ENCODE peak calls at places on chromosome 3, in nine cellular contexts. C is A549, W is lower lobe of right lung, A is AG09309, P is heart left ventricle, K is astrocyte of the spinal cord, G is HL-60, T is right atrium auricular region, S is transverse colon. Z is an unnamed sample.

GRCh38 chr3:127911421-127911931 is 3.6 kb upstream of the KBTBD12 start:
- DNase-seq in C (no peak), W (no peak), A (no peak), P (peak), K (no peak), G (no peak), T (peak), S (no peak), Z (peak)

GRCh38 chr3:169509780-169510179 is 153.7 kb downstream of the MECOM start:
- DNase-seq in C (no peak), W (no peak), A (no peak), P (no peak), K (no peak), G (no peak), T (no peak), S (no peak), Z (no peak)

GRCh38 chr3:12051586-12051985 is 47.4 kb downstream of the SYN2 start:
- DNase-seq in C (no peak), W (no peak), A (no peak), P (no peak), K (no peak), G (no peak), T (no peak), S (no peak), Z (no peak)

GRCh38 chr3:169020371-169020770 is 643.1 kb downstream of the MECOM start:
- DNase-seq in C (no peak), W (no peak), A (no peak), P (no peak), K (no peak), G (no peak), T (no peak), S (no peak), Z (no peak)

GRCh38 chr3:195774917-195775316 is 36.8 kb downstream of the MUC4 start:
- DNase-seq in C (peak), W (peak), A (no peak), P (peak), K (peak), G (no peak), T (no peak), S (peak), Z (peak)

GRCh38 chr3:105906834-105907233 is 38.0 kb upstream of the CBLB start:
- DNase-seq in C (peak), W (no peak), A (peak), P (peak), K (no peak), G (peak), T (peak), S (no peak), Z (no peak)

GRCh38 chr3:182482692-182483091 is 310.6 kb upstream of the ATP11B start:
- DNase-seq in C (no peak), W (no peak), A (no peak), P (no peak), K (no peak), G (no peak), T (no peak), S (no peak), Z (no peak)

GRCh38 chr3:14127516-14128161 is 2.8 kb downstream of the TMEM43 start:
- DNase-seq in C (no peak), W (no peak), A (no peak), P (no peak), K (no peak), G (no peak), T (peak), S (no peak), Z (no peak)

GRCh38 chr3:152307829-152308474 is 39.2 kb downstream of the MBNL1 start:
- DNase-seq in C (peak), W (no peak), A (no peak), P (no peak), K (no peak), G (no peak), T (no peak), S (no peak), Z (peak)

GRCh38 chr3:115325539-115325938 is 178.5 kb upstream of the ZBTB20 start:
- DNase-seq in C (peak), W (no peak), A (no peak), P (peak), K (peak), G (no peak), T (no peak), S (no peak), Z (peak)

GRCh38 chr3:48280883-48281282 is 40.0 kb downstream of the ZNF589 start:
- DNase-seq in C (no peak), W (no peak), A (no peak), P (no peak), K (no peak), G (no peak), T (no peak), S (no peak), Z (no peak)

GRCh38 chr3:15405448-15406050 is 21.8 kb downstream of the METTL6 start:
- DNase-seq in C (peak), W (no peak), A (peak), P (no peak), K (peak), G (peak), T (no peak), S (no peak), Z (peak)

GRCh38 chr3:45994661-45995369 is 809 bp downstream of the FYCO1 start:
- DNase-seq in C (no peak), W (no peak), A (no peak), P (peak), K (no peak), G (peak), T (no peak), S (peak), Z (peak)

GRCh38 chr3:158718490-158719170 is 13.6 kb downstream of the RARRES1 start:
- DNase-seq in C (peak), W (no peak), A (peak), P (no peak), K (peak), G (no peak), T (no peak), S (peak), Z (peak)

GRCh38 chr3:45417949-45418847 is 29.8 kb downstream of the LARS2 start:
- DNase-seq in C (no peak), W (no peak), A (no peak), P (no peak), K (no peak), G (no peak), T (no peak), S (peak), Z (no peak)

GRCh38 chr3:65785065-65785645 is 253.6 kb downstream of the MAGI1 start:
- DNase-seq in C (peak), W (no peak), A (peak), P (no peak), K (peak), G (peak), T (no peak), S (no peak), Z (peak)

GRCh38 chr3:142976621-142977398 is 13.3 kb upstream of the PAQR9 start:
- DNase-seq in C (peak), W (peak), A (peak), P (peak), K (peak), G (peak), T (peak), S (peak), Z (peak)

GRCh38 chr3:184659797-184660301 is 52.0 kb downstream of the MAGEF1 start:
- DNase-seq in C (no peak), W (no peak), A (no peak), P (no peak), K (no peak), G (no peak), T (no peak), S (no peak), Z (no peak)

GRCh38 chr3:39148116-39149058 is 5.0 kb downstream of the CSRNP1 start:
- DNase-seq in C (no peak), W (no peak), A (no peak), P (no peak), K (peak), G (peak), T (peak), S (peak), Z (peak)

GRCh38 chr3:171849632-171850323 is 6.6 kb downstream of the TMEM212 start:
- DNase-seq in C (no peak), W (no peak), A (no peak), P (no peak), K (no peak), G (no peak), T (no peak), S (no peak), Z (no peak)

GRCh38 chr3:108100906-108101305 is 10.1 kb upstream of the CD47 start:
- DNase-seq in C (no peak), W (no peak), A (no peak), P (no peak), K (no peak), G (no peak), T (no peak), S (no peak), Z (no peak)

GRCh38 chr3:46733026-46733800 is 15.5 kb upstream of the PRSS50 start:
- DNase-seq in C (peak), W (no peak), A (no peak), P (no peak), K (no peak), G (no peak), T (peak), S (no peak), Z (peak)

GRCh38 chr3:74546426-74546825 is 68.0 kb downstream of the CNTN3 start:
- DNase-seq in C (no peak), W (no peak), A (peak), P (no peak), K (peak), G (no peak), T (no peak), S (no peak), Z (no peak)

GRCh38 chr3:81816473-81817260 is 55.2 kb upstream of the GBE1 start:
- DNase-seq in C (no peak), W (no peak), A (no peak), P (no peak), K (peak), G (no peak), T (no peak), S (no peak), Z (peak)

GRCh38 chr3:62863648-62864047 is 11.6 kb downstream of the CADPS start:
- DNase-seq in C (no peak), W (no peak), A (no peak), P (no peak), K (no peak), G (no peak), T (no peak), S (no peak), Z (no peak)

GRCh38 chr3:146222204-146223046 is 28.5 kb downstream of the PLSCR4 start:
- DNase-seq in C (peak), W (no peak), A (no peak), P (no peak), K (peak), G (no peak), T (no peak), S (peak), Z (peak)

GRCh38 chr3:116453676-116454346 is 8.5 kb upstream of the LSAMP start:
- DNase-seq in C (no peak), W (no peak), A (no peak), P (no peak), K (peak), G (no peak), T (no peak), S (no peak), Z (no peak)

GRCh38 chr3:48248095-48248863 is 7.4 kb downstream of the ZNF589 start:
- DNase-seq in C (no peak), W (no peak), A (peak), P (no peak), K (no peak), G (no peak), T (no peak), S (no peak), Z (no peak)

GRCh38 chr3:82791241-82791640 is 1029.8 kb upstream of the GBE1 start:
- DNase-seq in C (no peak), W (no peak), A (no peak), P (no peak), K (no peak), G (no peak), T (no peak), S (no peak), Z (no peak)

GRCh38 chr3:42961633-42962032 is 17.5 kb upstream of the GASK1A start:
- DNase-seq in C (peak), W (no peak), A (peak), P (no peak), K (peak), G (peak), T (no peak), S (peak), Z (peak)

GRCh38 chr3:98731720-98732238 is 31.4 kb upstream of the ST3GAL6 start:
- DNase-seq in C (no peak), W (no peak), A (no peak), P (no peak), K (peak), G (no peak), T (no peak), S (no peak), Z (peak)

GRCh38 chr3:112470791-112471190 is 28.5 kb downstream of the BTLA start:
- DNase-seq in C (no peak), W (no peak), A (peak), P (no peak), K (peak), G (no peak), T (no peak), S (no peak), Z (no peak)

GRCh38 chr3:69998759-69999158 is 774 bp upstream of the SAMMSON start:
- DNase-seq in C (no peak), W (no peak), A (no peak), P (no peak), K (peak), G (no peak), T (no peak), S (no peak), Z (no peak)

DNA sequence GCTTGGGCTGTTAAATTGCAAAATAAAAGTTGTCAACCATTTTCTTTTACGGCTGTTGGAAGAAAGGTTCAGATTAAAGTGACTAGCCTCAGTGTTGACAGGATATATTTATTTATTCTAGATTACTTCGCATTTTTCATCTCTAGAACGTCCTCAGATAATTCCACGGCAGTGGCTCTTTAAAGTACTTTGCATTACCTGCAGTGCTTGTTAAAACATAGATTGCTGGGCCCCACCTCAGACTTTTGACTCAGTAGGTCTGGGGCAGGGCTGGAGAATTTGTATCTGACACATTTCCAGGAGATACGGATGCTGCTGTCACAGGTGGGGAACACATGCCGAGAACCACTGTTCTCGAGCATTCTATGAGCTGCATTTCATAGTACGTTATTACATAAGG is 292.7 kb downstream of the EDEM1 start:
- DNase-seq in C (no peak), W (no peak), A (no peak), P (no peak), K (no peak), G (no peak), T (no peak), S (peak), Z (no peak)
- H3K4me3 ChIP-seq in C (no peak), W (no peak), A (no peak), P (no peak), K (no peak), G (no peak), T (no peak), S (no peak), Z (no peak)

GRCh38 chr3:124779751-124780191 is 49.5 kb downstream of the UMPS start:
- DNase-seq in C (no peak), W (no peak), A (no peak), P (peak), K (no peak), G (no peak), T (no peak), S (no peak), Z (no peak)

GRCh38 chr3:124780767-124781485 is 50.7 kb downstream of the UMPS start:
- DNase-seq in C (no peak), W (peak), A (no peak), P (peak), K (peak), G (peak), T (peak), S (peak), Z (peak)

GRCh38 chr3:124779116-124779515 is 48.9 kb downstream of the UMPS start:
- DNase-seq in C (no peak), W (no peak), A (no peak), P (no peak), K (no peak), G (no peak), T (no peak), S (no peak), Z (no peak)

GRCh38 chr3:124781706-124782376 is 51.6 kb downstream of the UMPS start:
- DNase-seq in C (no peak), W (no peak), A (no peak), P (no peak), K (no peak), G (no peak), T (no peak), S (peak), Z (no peak)

GRCh38 chr3:124780356-124780755 is 50.1 kb downstream of the UMPS start:
- DNase-seq in C (no peak), W (no peak), A (peak), P (peak), K (peak), G (no peak), T (peak), S (peak), Z (peak)
- H3K4me3 ChIP-seq in C (no peak), W (no peak), A (no peak), P (no peak), K (no peak), G (no peak), T (no peak), S (no peak), Z (no peak)

GRCh38 chr3:123028233-123028828 is 768 bp upstream of the SEMA5B start:
- DNase-seq in C (peak), W (no peak), A (peak), P (peak), K (peak), G (peak), T (no peak), S (peak), Z (peak)

GRCh38 chr3:123031051-123031450 is 3.5 kb upstream of the SEMA5B start:
- DNase-seq in C (no peak), W (no peak), A (no peak), P (no peak), K (no peak), G (no peak), T (no peak), S (no peak), Z (no peak)

GRCh38 chr3:123026551-123027291 is 842 bp downstream of the SEMA5B start:
- DNase-seq in C (peak), W (peak), A (no peak), P (peak), K (no peak), G (no peak), T (no peak), S (peak), Z (peak)

GRCh38 chr3:123025642-123026521 is 1.7 kb downstream of the SEMA5B start:
- DNase-seq in C (no peak), W (peak), A (no peak), P (peak), K (no peak), G (peak), T (no peak), S (no peak), Z (peak)

DNA sequence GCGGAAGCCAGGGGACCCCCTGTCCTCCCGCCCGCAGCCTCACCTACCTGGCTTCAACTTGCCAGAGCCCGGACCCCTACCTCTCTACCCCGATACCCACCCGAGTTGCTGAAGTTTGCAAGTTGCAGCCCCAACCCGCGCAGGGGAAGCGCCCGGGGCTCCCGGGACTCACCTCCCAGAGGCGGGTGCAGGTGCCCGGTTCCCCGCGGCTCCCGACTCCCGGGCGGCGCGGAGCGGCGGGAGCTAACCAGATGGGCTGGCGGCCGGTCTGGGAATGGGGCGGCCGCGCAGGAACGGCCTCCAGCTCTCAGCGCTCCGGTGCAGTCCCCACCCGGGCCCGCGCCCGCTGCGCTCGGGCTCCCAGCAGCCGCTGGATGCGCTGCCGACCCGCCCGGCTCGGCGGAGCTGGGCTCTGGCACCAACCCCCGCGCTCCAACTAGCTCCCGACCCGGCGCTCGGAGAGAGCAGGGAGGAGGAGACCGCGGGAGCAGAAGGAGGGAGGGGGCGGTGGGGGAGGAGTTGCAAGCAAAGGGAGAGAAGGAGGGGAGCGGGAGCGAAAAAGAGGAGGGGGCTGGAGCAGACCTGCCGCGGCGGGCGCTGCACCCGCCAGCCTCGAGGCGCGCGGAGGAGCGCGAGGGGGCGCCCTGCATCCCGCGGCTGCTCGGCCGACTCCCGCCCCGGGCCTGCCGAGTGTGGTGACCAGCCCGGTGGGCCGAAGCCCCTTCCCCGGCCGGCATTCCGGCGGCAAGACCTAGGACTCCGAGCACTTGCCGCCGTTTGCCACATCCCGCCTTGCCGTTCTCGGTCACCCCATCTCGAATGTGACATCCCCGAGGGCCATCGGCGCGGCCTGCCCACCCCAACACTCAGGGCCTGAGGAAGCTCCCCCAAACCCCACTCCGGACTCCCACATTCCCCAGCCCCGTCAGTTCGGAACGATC is at the start of gene SEMA5B:
- DNase-seq in C (peak), W (peak), A (no peak), P (peak), K (no peak), G (no peak), T (no peak), S (peak), Z (peak)
- H3K4me3 ChIP-seq in C (peak), W (peak), A (peak), P (peak), K (peak), G (peak), T (peak), S (peak), Z (peak)

GRCh38 chr3:71444028-71444860 is 139.3 kb downstream of the FOXP1 start:
- DNase-seq in C (no peak), W (peak), A (no peak), P (peak), K (peak), G (peak), T (no peak), S (peak), Z (no peak)
- H3K4me3 ChIP-seq in C (no peak), W (no peak), A (no peak), P (no peak), K (no peak), G (no peak), T (no peak), S (no peak), Z (no peak)

DNA sequence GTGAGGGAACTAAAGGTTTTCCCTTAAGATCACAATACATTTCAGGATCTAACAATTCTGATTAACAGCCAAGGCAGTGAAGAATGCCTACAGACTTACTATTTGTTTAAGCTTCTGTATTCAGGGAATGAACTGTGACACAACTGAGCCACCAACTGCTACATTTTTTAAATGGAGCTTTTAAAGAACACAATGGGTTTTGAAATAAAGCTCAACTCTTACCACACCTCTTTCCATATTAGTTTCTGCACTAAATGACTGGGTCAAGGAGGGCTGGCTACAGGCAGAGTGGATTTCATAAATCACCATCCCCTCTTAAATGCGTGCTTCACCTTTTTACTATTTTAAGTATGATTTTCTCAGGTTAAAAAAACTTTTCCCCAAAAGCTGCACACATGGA is 100.2 kb downstream of the TMCC1 start:
- DNase-seq in C (peak), W (no peak), A (no peak), P (no peak), K (no peak), G (peak), T (no peak), S (no peak), Z (peak)
- H3K4me3 ChIP-seq in C (peak), W (peak), A (no peak), P (no peak), K (peak), G (no peak), T (no peak), S (no peak), Z (no peak)